ENCODE peak calls at places on chromosome 9, in six cellular contexts. H, T, M, X, Y and R are unnamed samples.

GRCh38 chr9:5871785-5872184 is 18.9 kb upstream of the MLANA start:
- DNase-seq in T (no peak), Y (no peak), H (no peak), M (no peak), X (no peak), R (peak)

GRCh38 chr9:137303893-137304382 is 1.9 kb upstream of the NRARP start:
- DNase-seq in H (no peak), X (no peak), Y (no peak), T (no peak), M (no peak), R (peak)

GRCh38 chr9:87604886-87605588 is 107.4 kb downstream of the DAPK1 start:
- DNase-seq in X (no peak), H (no peak), Y (no peak), M (no peak), T (no peak), R (no peak)

GRCh38 chr9:91820949-91821880 is 128.8 kb downstream of the ROR2 start:
- DNase-seq in Y (no peak), X (no peak), T (peak), H (no peak), M (peak), R (no peak)

GRCh38 chr9:38016375-38017120 is 52.5 kb downstream of the SHB start:
- DNase-seq in Y (no peak), X (peak), M (peak), H (no peak), T (peak), R (peak)

GRCh38 chr9:131885144-131885609 is 145.3 kb upstream of the RAPGEF1 start:
- DNase-seq in T (no peak), X (no peak), M (no peak), H (no peak), Y (no peak), R (peak)

GRCh38 chr9:112535364-112535763 is 48.7 kb downstream of the KIAA1958 start:
- DNase-seq in Y (no peak), T (peak), X (no peak), H (no peak), M (peak), R (no peak)

GRCh38 chr9:95000821-95001220 is 274.3 kb downstream of the AOPEP start:
- DNase-seq in H (no peak), T (no peak), Y (no peak), X (no peak), M (no peak), R (no peak)

GRCh38 chr9:27094640-27095039 is 14.4 kb upstream of the TEK start:
- DNase-seq in T (peak), H (peak), X (peak), M (peak), Y (no peak), R (peak)

GRCh38 chr9:34403554-34404380 is 27.1 kb upstream of the MYORG start:
- DNase-seq in M (peak), H (peak), X (peak), T (peak), Y (peak), R (peak)

GRCh38 chr9:6630502-6631206 is 14.9 kb downstream of the GLDC start:
- DNase-seq in M (no peak), H (no peak), Y (no peak), T (no peak), X (no peak), R (peak)

GRCh38 chr9:137881591-137882505 is 4.3 kb downstream of the CACNA1B start:
- DNase-seq in X (no peak), Y (no peak), M (no peak), T (no peak), H (no peak), R (peak)

GRCh38 chr9:113650207-113651131 is 186.9 kb downstream of the RGS3 start:
- DNase-seq in H (no peak), X (peak), M (peak), Y (no peak), T (peak), R (peak)

GRCh38 chr9:90921104-90921503 is 119.5 kb downstream of the SYK start:
- DNase-seq in T (no peak), X (no peak), Y (peak), M (no peak), H (no peak), R (no peak)

GRCh38 chr9:98750396-98751060 is 41.8 kb upstream of the GABBR2 start:
- DNase-seq in Y (no peak), H (no peak), X (no peak), T (no peak), M (no peak), R (no peak)

GRCh38 chr9:95801797-95802196 is 73.7 kb upstream of the ERCC6L2 start:
- DNase-seq in X (no peak), H (no peak), T (no peak), M (no peak), Y (no peak), R (no peak)

GRCh38 chr9:106528158-106528557 is 334.8 kb upstream of the ZNF462 start:
- DNase-seq in T (no peak), H (no peak), M (no peak), X (no peak), Y (no peak), R (no peak)

GRCh38 chr9:129081388-129081889 is 528 bp downstream of the DOLPP1 start:
- DNase-seq in X (no peak), M (no peak), H (no peak), Y (no peak), T (peak), R (no peak)

GRCh38 chr9:116697341-116697740 is 10.2 kb downstream of the TRIM32 start:
- DNase-seq in X (peak), T (peak), M (peak), H (no peak), Y (no peak), R (peak)

GRCh38 chr9:116303270-116303904 is 149.8 kb downstream of the PAPPA start:
- DNase-seq in H (no peak), Y (no peak), M (no peak), T (no peak), X (no peak), R (no peak)

GRCh38 chr9:109796081-109796480 is 16.1 kb downstream of the PALM2AKAP2 start:
- DNase-seq in M (no peak), Y (no peak), T (no peak), H (no peak), X (no peak), R (no peak)
- H3K4me2 ChIP-seq in M (no peak), Y (no peak), T (no peak), H (no peak), X (no peak), R (no peak)

DNA sequence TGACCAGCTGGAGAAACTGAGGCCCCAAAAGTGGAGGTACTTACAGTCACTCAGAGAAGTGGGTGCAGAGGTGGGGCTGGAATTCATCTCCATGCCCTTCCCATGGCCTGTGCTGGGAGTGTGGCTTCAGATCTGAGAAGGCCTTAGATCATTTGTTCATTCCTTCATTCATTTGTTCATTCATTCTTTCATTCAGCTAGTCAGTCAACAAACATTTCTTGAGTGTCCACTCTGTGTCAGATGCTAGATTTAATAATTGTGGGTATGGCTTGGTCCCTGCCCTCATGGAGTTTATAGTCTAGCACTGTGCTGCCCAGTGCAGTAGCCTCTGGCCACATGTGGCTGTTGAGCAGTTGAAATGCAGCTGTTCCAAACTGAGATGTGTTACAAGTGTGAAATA is 19.0 kb upstream of the CRB2 start:
- DNase-seq in X (no peak), H (no peak), M (no peak), T (no peak), Y (no peak), R (no peak)
- H3K4me2 ChIP-seq in X (no peak), H (no peak), M (no peak), T (no peak), Y (no peak), R (no peak)

GRCh38 chr9:69180670-69181069 is 6.6 kb downstream of the TJP2 start:
- DNase-seq in M (peak), H (peak), T (peak), X (peak), Y (peak), R (peak)
- H3K4me2 ChIP-seq in M (peak), H (peak), T (peak), X (peak), Y (peak), R (peak)

GRCh38 chr9:126327750-126328120 is 1.1 kb downstream of the MVB12B start:
- DNase-seq in X (no peak), M (no peak), Y (no peak), T (no peak), H (no peak), R (peak)
- H3K4me2 ChIP-seq in X (peak), M (peak), Y (peak), T (peak), H (peak), R (peak)

DNA sequence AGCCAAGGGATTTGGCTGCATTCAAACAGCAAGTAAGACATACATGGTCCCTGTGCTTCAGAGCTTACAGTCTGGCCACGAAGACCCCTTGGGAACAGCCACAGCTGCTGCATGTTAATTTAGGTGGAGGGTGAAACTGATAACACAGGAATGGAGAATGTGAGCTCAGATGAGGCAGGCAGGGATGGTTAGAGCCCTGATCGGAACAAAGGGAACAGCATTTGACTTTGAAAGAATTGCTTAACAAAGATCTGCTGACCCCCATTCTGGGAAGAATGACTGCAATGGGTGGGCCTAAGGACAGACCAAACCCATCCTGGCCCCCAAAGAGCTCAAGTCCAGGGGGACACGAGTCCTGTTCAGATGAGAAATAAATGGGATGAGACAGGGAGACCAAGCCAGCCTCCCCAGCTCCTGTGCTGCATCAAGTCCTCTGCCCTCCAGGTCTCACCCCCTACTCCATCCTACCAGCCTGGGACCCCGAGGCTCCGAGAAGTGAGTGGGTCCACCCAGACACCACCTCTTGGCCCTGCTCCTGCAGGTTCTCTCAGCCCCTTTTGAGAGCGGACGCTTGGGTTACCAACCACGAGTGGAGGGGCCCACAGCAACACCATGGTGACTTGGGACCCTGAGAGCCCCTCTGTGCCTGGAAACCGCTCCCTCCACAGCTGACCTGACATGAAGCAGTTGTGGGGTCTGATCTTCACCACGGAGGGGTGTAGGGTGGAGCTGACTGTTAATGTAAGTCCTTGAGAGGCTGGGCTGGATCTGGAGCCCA is 50.8 kb downstream of the OLFM1 start:
- DNase-seq in T (no peak), M (no peak), Y (no peak), H (no peak), X (no peak), R (peak)
- H3K4me2 ChIP-seq in T (no peak), M (no peak), Y (no peak), H (no peak), X (no peak), R (no peak)